ENCODE peak calls at places on chromosomes 3 and 15, in five cellular contexts. One of them, this sample, is unnamed.

GRCh38 chr15:51161491-51162260 is 67.0 kb upstream of the TNFAIP8L3 start:
- DNase-seq in nephron progenitor cell: no peak
- DNase-seq in DMS79 treated with DMSO at 0.1 percent for 48 hours: no peak
- DNase-seq in frontal cortex: no peak
- DNase-seq in LoVo: no peak
- DNase-seq in this sample: no peak

GRCh38 chr15:76347507-76348055 is 11.0 kb downstream of the ISL2 start:
- DNase-seq in nephron progenitor cell: no peak
- DNase-seq in frontal cortex: no peak
- DNase-seq in DMS79 treated with DMSO at 0.1 percent for 48 hours: no peak
- DNase-seq in LoVo: no peak
- DNase-seq in this sample: no peak

GRCh38 chr3:194277547-194278091 is 73.5 kb downstream of the CPN2 start:
- DNase-seq in frontal cortex: no peak
- DNase-seq in nephron progenitor cell: peak; percentile 46
- DNase-seq in DMS79 treated with DMSO at 0.1 percent for 48 hours: no peak
- DNase-seq in LoVo: no peak
- DNase-seq in this sample: peak; percentile 39

GRCh38 chr15:43133429-43134156 is at the start of gene TMEM62:
- DNase-seq in DMS79 treated with DMSO at 0.1 percent for 48 hours: peak; percentile 27
- DNase-seq in LoVo: peak; percentile 81
- DNase-seq in frontal cortex: peak; percentile 80
- DNase-seq in nephron progenitor cell: peak; percentile 76
- DNase-seq in this sample: peak; percentile 65

GRCh38 chr3:11251807-11252176 is 20.4 kb upstream of the ATG7 start:
- DNase-seq in nephron progenitor cell: no peak
- DNase-seq in DMS79 treated with DMSO at 0.1 percent for 48 hours: no peak
- DNase-seq in LoVo: no peak
- DNase-seq in frontal cortex: no peak
- DNase-seq in this sample: no peak

GRCh38 chr3:154684021-154684420 is 254.0 kb upstream of the GPR149 start:
- DNase-seq in LoVo: no peak
- DNase-seq in frontal cortex: no peak
- DNase-seq in DMS79 treated with DMSO at 0.1 percent for 48 hours: no peak
- DNase-seq in nephron progenitor cell: no peak
- DNase-seq in this sample: no peak

GRCh38 chr3:113695426-113695817 is 1.0 kb downstream of the USF3 start:
- DNase-seq in LoVo: no peak
- DNase-seq in nephron progenitor cell: no peak
- DNase-seq in frontal cortex: no peak
- DNase-seq in DMS79 treated with DMSO at 0.1 percent for 48 hours: peak; percentile 48
- DNase-seq in this sample: no peak

GRCh38 chr3:40308725-40309438 is 625 bp upstream of the EIF1B start:
- DNase-seq in LoVo: no peak
- DNase-seq in DMS79 treated with DMSO at 0.1 percent for 48 hours: peak; percentile 16
- DNase-seq in frontal cortex: no peak
- DNase-seq in nephron progenitor cell: no peak
- DNase-seq in this sample: no peak

GRCh38 chr3:170258105-170258487 is 35.9 kb downstream of the PRKCI start:
- DNase-seq in LoVo: no peak
- DNase-seq in frontal cortex: no peak
- DNase-seq in DMS79 treated with DMSO at 0.1 percent for 48 hours: no peak
- DNase-seq in nephron progenitor cell: no peak
- DNase-seq in this sample: no peak